ENCODE peak calls at places on chromosomes 12 and 14, in ten cellular contexts. Q, L, A, G, E, J, V, S, O and P are unnamed samples.

GRCh38 chr12:94560416-94561221 is 89.7 kb downstream of the TMCC3 start:
- DNase-seq in S (no peak), J (peak), Q (no peak), V (no peak), L (peak), O (no peak), E (peak), A (no peak), G (peak), P (no peak)

GRCh38 chr12:67784831-67785230 is 136.3 kb downstream of the DYRK2 start:
- DNase-seq in L (no peak), E (no peak), O (no peak), V (no peak), A (no peak), G (no peak), Q (no peak), S (no peak), J (no peak), P (no peak)

GRCh38 chr12:63802012-63802608 is 22.4 kb downstream of the RXYLT1 start:
- DNase-seq in J (no peak), E (peak), L (peak), Q (no peak), O (peak), G (peak), S (no peak), V (no peak), A (no peak), P (no peak)

GRCh38 chr14:48826058-48826457 is 760.1 kb downstream of the RPS29 start:
- DNase-seq in A (no peak), L (no peak), S (no peak), J (no peak), V (no peak), O (no peak), E (no peak), G (no peak), Q (no peak), P (no peak)

GRCh38 chr12:131457331-131458047 is 253.4 kb upstream of the SFSWAP start:
- DNase-seq in V (no peak), S (no peak), A (no peak), O (no peak), L (no peak), Q (no peak), J (no peak), E (no peak), G (no peak), P (no peak)

GRCh38 chr12:65892905-65893304 is 68.6 kb downstream of the HMGA2 start:
- DNase-seq in V (no peak), S (no peak), E (peak), L (no peak), A (no peak), J (no peak), O (peak), G (peak), Q (no peak), P (no peak)

GRCh38 chr14:81268016-81268416 is 47.3 kb upstream of the GTF2A1 start:
- DNase-seq in Q (no peak), L (peak), G (peak), J (no peak), O (no peak), V (no peak), A (no peak), S (no peak), E (peak), P (no peak)

GRCh38 chr12:126727656-126728055 is 1539.3 kb upstream of the TMEM132C start:
- DNase-seq in L (no peak), J (no peak), O (no peak), Q (peak), S (no peak), E (no peak), V (no peak), A (no peak), G (no peak), P (no peak)

GRCh38 chr12:64669270-64669842 is 59.1 kb downstream of the RASSF3 start:
- DNase-seq in G (peak), S (no peak), O (no peak), J (peak), E (no peak), Q (peak), A (no peak), V (no peak), L (peak), P (no peak)